ENCODE peak calls at places on chromosomes 2 and 18, in eight cellular contexts. One of them, this sample, is unnamed.

GRCh38 chr18:32930695-32931301 is 158.0 kb upstream of the KLHL14 start:
- DNase-seq in stimulated activated CD4-positive, alpha-beta T cell treated with anti-CD3 and anti-CD28 coated beads, TNF-alpha, amount 100 ng/mL, for 48 hours: no peak
- DNase-seq in foreskin fibroblast: no peak
- DNase-seq in NCI-H1092: peak; percentile 12
- DNase-seq in GM12891: peak; percentile 12
- DNase-seq in D341Med: peak; percentile 64
- DNase-seq in T-helper 9 cell: no peak
- DNase-seq in Peyer's patch: no peak
- DNase-seq in this sample: peak; percentile 35

GRCh38 chr2:124970065-124970464 is 945.0 kb downstream of the CNTNAP5 start:
- DNase-seq in stimulated activated CD4-positive, alpha-beta T cell treated with anti-CD3 and anti-CD28 coated beads, TNF-alpha, amount 100 ng/mL, for 48 hours: no peak
- DNase-seq in foreskin fibroblast: no peak
- DNase-seq in NCI-H1092: no peak
- DNase-seq in GM12891: no peak
- DNase-seq in D341Med: no peak
- DNase-seq in T-helper 9 cell: no peak
- DNase-seq in Peyer's patch: no peak
- DNase-seq in this sample: no peak

GRCh38 chr2:30436859-30437435 is 10.1 kb upstream of the LCLAT1 start:
- DNase-seq in stimulated activated CD4-positive, alpha-beta T cell treated with anti-CD3 and anti-CD28 coated beads, TNF-alpha, amount 100 ng/mL, for 48 hours: no peak
- DNase-seq in foreskin fibroblast: peak; percentile 49
- DNase-seq in NCI-H1092: no peak
- DNase-seq in GM12891: no peak
- DNase-seq in D341Med: no peak
- DNase-seq in T-helper 9 cell: no peak
- DNase-seq in Peyer's patch: no peak
- DNase-seq in this sample: no peak

GRCh38 chr2:128750328-128751165 is 431.9 kb upstream of the HS6ST1 start:
- DNase-seq in stimulated activated CD4-positive, alpha-beta T cell treated with anti-CD3 and anti-CD28 coated beads, TNF-alpha, amount 100 ng/mL, for 48 hours: no peak
- DNase-seq in foreskin fibroblast: no peak
- DNase-seq in NCI-H1092: no peak
- DNase-seq in GM12891: no peak
- DNase-seq in D341Med: no peak
- DNase-seq in T-helper 9 cell: no peak
- DNase-seq in Peyer's patch: no peak
- DNase-seq in this sample: peak; percentile 56

GRCh38 chr18:3114456-3114855 is 101.5 kb upstream of the LPIN2 start:
- DNase-seq in stimulated activated CD4-positive, alpha-beta T cell treated with anti-CD3 and anti-CD28 coated beads, TNF-alpha, amount 100 ng/mL, for 48 hours: no peak
- DNase-seq in foreskin fibroblast: no peak
- DNase-seq in NCI-H1092: no peak
- DNase-seq in GM12891: no peak
- DNase-seq in D341Med: no peak
- DNase-seq in T-helper 9 cell: no peak
- DNase-seq in Peyer's patch: no peak
- DNase-seq in this sample: no peak

GRCh38 chr2:173720310-173720709 is 244.9 kb downstream of the SP3 start:
- DNase-seq in stimulated activated CD4-positive, alpha-beta T cell treated with anti-CD3 and anti-CD28 coated beads, TNF-alpha, amount 100 ng/mL, for 48 hours: no peak
- DNase-seq in foreskin fibroblast: peak; percentile 20
- DNase-seq in NCI-H1092: no peak
- DNase-seq in GM12891: no peak
- DNase-seq in D341Med: no peak
- DNase-seq in T-helper 9 cell: no peak
- DNase-seq in Peyer's patch: no peak
- DNase-seq in this sample: no peak

GRCh38 chr2:157874997-157875719 is 972 bp downstream of the ACVR1 start:
- DNase-seq in stimulated activated CD4-positive, alpha-beta T cell treated with anti-CD3 and anti-CD28 coated beads, TNF-alpha, amount 100 ng/mL, for 48 hours: no peak
- DNase-seq in foreskin fibroblast: peak; percentile 78
- DNase-seq in NCI-H1092: no peak
- DNase-seq in GM12891: no peak
- DNase-seq in D341Med: peak; percentile 49
- DNase-seq in T-helper 9 cell: peak; percentile 4
- DNase-seq in Peyer's patch: peak; percentile 51
- DNase-seq in this sample: no peak

GRCh38 chr18:79507076-79507545 is 111.4 kb downstream of the NFATC1 start:
- DNase-seq in stimulated activated CD4-positive, alpha-beta T cell treated with anti-CD3 and anti-CD28 coated beads, TNF-alpha, amount 100 ng/mL, for 48 hours: no peak
- DNase-seq in foreskin fibroblast: peak; percentile 37
- DNase-seq in NCI-H1092: peak; percentile 24
- DNase-seq in GM12891: no peak
- DNase-seq in D341Med: no peak
- DNase-seq in T-helper 9 cell: no peak
- DNase-seq in Peyer's patch: peak; percentile 50
- DNase-seq in this sample: peak; percentile 87

GRCh38 chr2:135629520-135629919 is 98.2 kb downstream of the R3HDM1 start:
- DNase-seq in stimulated activated CD4-positive, alpha-beta T cell treated with anti-CD3 and anti-CD28 coated beads, TNF-alpha, amount 100 ng/mL, for 48 hours: no peak
- DNase-seq in foreskin fibroblast: no peak
- DNase-seq in NCI-H1092: no peak
- DNase-seq in GM12891: no peak
- DNase-seq in D341Med: no peak
- DNase-seq in T-helper 9 cell: no peak
- DNase-seq in Peyer's patch: no peak
- DNase-seq in this sample: no peak

GRCh38 chr2:218709906-218710305 is 729 bp upstream of the TTLL4 start:
- DNase-seq in stimulated activated CD4-positive, alpha-beta T cell treated with anti-CD3 and anti-CD28 coated beads, TNF-alpha, amount 100 ng/mL, for 48 hours: no peak
- DNase-seq in foreskin fibroblast: no peak
- DNase-seq in NCI-H1092: no peak
- DNase-seq in GM12891: no peak
- DNase-seq in D341Med: no peak
- DNase-seq in T-helper 9 cell: no peak
- DNase-seq in Peyer's patch: no peak
- DNase-seq in this sample: no peak

GRCh38 chr2:120180066-120180465 is 43.1 kb downstream of the TMEM185B start:
- DNase-seq in stimulated activated CD4-positive, alpha-beta T cell treated with anti-CD3 and anti-CD28 coated beads, TNF-alpha, amount 100 ng/mL, for 48 hours: no peak
- DNase-seq in foreskin fibroblast: no peak
- DNase-seq in NCI-H1092: no peak
- DNase-seq in GM12891: no peak
- DNase-seq in D341Med: no peak
- DNase-seq in T-helper 9 cell: no peak
- DNase-seq in Peyer's patch: no peak
- DNase-seq in this sample: no peak

GRCh38 chr2:69828913-69829242 is 582 bp upstream of the GMCL1 start:
- DNase-seq in stimulated activated CD4-positive, alpha-beta T cell treated with anti-CD3 and anti-CD28 coated beads, TNF-alpha, amount 100 ng/mL, for 48 hours: no peak
- DNase-seq in foreskin fibroblast: no peak
- DNase-seq in NCI-H1092: no peak
- DNase-seq in GM12891: no peak
- DNase-seq in D341Med: no peak
- DNase-seq in T-helper 9 cell: no peak
- DNase-seq in Peyer's patch: no peak
- DNase-seq in this sample: no peak

This sample was measured in Jurkat, Clone E6-1.